ENCODE peak calls at places on chromosomes 6 and 20, in six cellular contexts. R, B, T, W, N and F are unnamed samples.

GRCh38 chr6:3797231-3798200 is 46.0 kb upstream of the PXDC1 start:
- DNase-seq in W (no peak), N (no peak), T (no peak), B (peak), R (no peak), F (no peak)

GRCh38 chr6:56840467-56841371 is 114.2 kb upstream of the BEND6 start:
- DNase-seq in W (no peak), T (no peak), B (no peak), R (no peak), N (peak), F (no peak)

GRCh38 chr6:36029464-36029863 is 1.9 kb downstream of the MAPK14 start:
- DNase-seq in B (no peak), N (no peak), R (no peak), W (no peak), T (no peak), F (no peak)

GRCh38 chr6:168136001-168136400 is 57.0 kb upstream of the FRMD1 start:
- DNase-seq in N (no peak), T (no peak), W (no peak), R (peak), B (no peak), F (peak)

GRCh38 chr6:89082439-89082838 is 1.9 kb downstream of the PNRC1 start:
- DNase-seq in T (no peak), N (no peak), R (no peak), W (no peak), B (no peak), F (peak)

GRCh38 chr20:35953411-35954199 is 697 bp downstream of the SCAND1 start:
- DNase-seq in R (peak), T (no peak), B (peak), N (peak), W (peak), F (no peak)

GRCh38 chr6:106525111-106525884 is 104.0 kb downstream of the RTN4IP1 start:
- DNase-seq in R (no peak), T (no peak), W (no peak), B (no peak), N (no peak), F (no peak)

GRCh38 chr6:95431637-95432228 is 145.6 kb upstream of the MANEA start:
- DNase-seq in T (peak), W (peak), N (peak), B (peak), R (no peak), F (no peak)

GRCh38 chr6:22754111-22754510 is 184.7 kb downstream of the HDGFL1 start:
- DNase-seq in R (no peak), W (no peak), B (no peak), N (no peak), T (no peak), F (no peak)

GRCh38 chr20:61719691-61720347 is 345.9 kb downstream of the TAF4 start:
- DNase-seq in W (no peak), R (no peak), B (no peak), T (peak), N (no peak), F (no peak)

GRCh38 chr20:46348972-46349741 is 40.9 kb upstream of the CDH22 start:
- DNase-seq in R (no peak), N (peak), W (peak), B (peak), T (peak), F (no peak)

GRCh38 chr20:12241065-12241464 is 323.4 kb downstream of the BTBD3 start:
- DNase-seq in T (no peak), N (no peak), W (no peak), B (no peak), R (no peak), F (no peak)

GRCh38 chr6:139474145-139475108 is 100.0 kb upstream of the CITED2 start:
- DNase-seq in B (no peak), N (no peak), T (no peak), R (peak), W (peak), F (no peak)

GRCh38 chr6:137867685-137868509 is 838 bp downstream of the TNFAIP3 start:
- DNase-seq in B (no peak), W (peak), R (peak), N (no peak), T (peak), F (no peak)

GRCh38 chr20:23094927-23095326 is 8.8 kb upstream of the CD93 start:
- DNase-seq in R (no peak), N (no peak), W (no peak), T (no peak), B (no peak), F (no peak)

GRCh38 chr20:55555075-55555650 is 450.2 kb downstream of the CBLN4 start:
- DNase-seq in W (no peak), T (peak), R (no peak), B (no peak), N (no peak), F (no peak)

GRCh38 chr6:160750276-160750689 is 48.2 kb downstream of the PLG start:
- DNase-seq in N (no peak), T (no peak), R (no peak), W (no peak), B (no peak), F (no peak)

GRCh38 chr20:11012975-11013374 is 339.2 kb upstream of the JAG1 start:
- DNase-seq in N (no peak), R (no peak), T (no peak), B (no peak), W (no peak), F (no peak)
- TF ChIP-seq EP300 in N (no peak), R (no peak), T (peak), B (no peak), W (peak), F (no peak)

GRCh38 chr6:45607818-45608217 is 230.1 kb upstream of the SUPT3H start:
- DNase-seq in T (no peak), W (peak), B (no peak), R (no peak), N (no peak), F (peak)

GRCh38 chr6:45610374-45610773 is 232.6 kb upstream of the SUPT3H start:
- DNase-seq in W (no peak), T (no peak), N (no peak), R (no peak), B (no peak), F (peak)

GRCh38 chr6:45610832-45611231 is 233.1 kb upstream of the SUPT3H start:
- DNase-seq in B (no peak), W (no peak), R (no peak), N (no peak), T (no peak), F (no peak)

GRCh38 chr6:45608252-45608911 is 230.6 kb upstream of the SUPT3H start:
- DNase-seq in W (no peak), R (no peak), T (no peak), N (no peak), B (no peak), F (peak)

GRCh38 chr6:45609141-45609638 is 231.5 kb upstream of the SUPT3H start:
- DNase-seq in N (no peak), B (no peak), W (no peak), T (no peak), R (no peak), F (peak)
- TF ChIP-seq CTCF in N (no peak), B (no peak), W (no peak), T (no peak), R (no peak), F (no peak)

GRCh38 chr6:109381007-109381746 is 1.1 kb downstream of the CD164 start:
- DNase-seq in R (no peak), B (no peak), T (no peak), N (peak), W (no peak), F (no peak)

GRCh38 chr6:109379706-109380105 is 2.6 kb downstream of the CD164 start:
- DNase-seq in N (no peak), R (no peak), B (no peak), T (no peak), W (no peak), F (no peak)

GRCh38 chr6:109382576-109383437 is 540 bp upstream of the CD164 start:
- DNase-seq in B (peak), N (peak), R (peak), T (peak), W (peak), F (peak)

GRCh38 chr6:109383438-109383940 is 1.2 kb upstream of the CD164 start:
- DNase-seq in N (no peak), B (no peak), W (no peak), R (no peak), T (no peak), F (no peak)

DNA sequence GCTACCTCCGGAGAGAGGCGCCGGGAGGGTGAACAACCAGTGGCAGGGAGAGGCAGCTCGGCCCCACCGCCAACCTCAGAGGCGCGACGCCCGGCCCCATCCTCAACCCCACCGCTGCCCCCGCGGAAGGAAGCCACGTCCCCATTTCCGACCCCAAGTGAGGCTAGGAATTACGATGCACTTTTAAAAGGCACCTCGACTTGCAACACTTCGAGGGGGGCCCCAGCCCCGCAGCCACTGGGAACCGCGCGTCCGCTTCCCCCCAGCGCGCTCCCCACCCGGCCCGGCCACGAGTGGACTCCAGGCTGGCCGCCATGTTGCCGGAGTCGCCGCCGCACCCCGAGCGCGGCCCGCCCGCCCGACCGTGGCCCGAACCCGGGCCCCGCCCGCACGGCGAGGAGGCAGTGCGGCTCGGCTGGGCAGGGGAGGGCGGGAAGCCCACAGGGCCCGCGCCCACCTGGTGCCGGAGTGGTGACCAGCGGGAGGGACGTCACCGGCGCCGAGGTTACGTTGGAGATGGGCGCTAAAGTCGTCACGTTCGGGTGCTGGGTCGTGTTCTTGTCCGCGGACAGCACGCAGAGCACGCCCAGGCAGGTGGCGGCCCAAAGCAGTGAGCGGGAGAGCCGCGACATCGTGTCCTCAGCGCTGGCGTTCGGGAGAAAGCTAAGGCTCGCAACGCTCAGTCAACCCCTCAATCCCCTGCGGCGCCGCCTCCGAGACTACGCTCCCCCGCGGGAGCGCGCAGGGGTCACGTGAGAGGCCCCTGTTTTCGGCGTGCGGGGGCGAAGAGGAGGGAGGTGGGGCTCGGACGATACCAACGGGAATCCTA is at the start of gene CD164:
- DNase-seq in W (peak), R (peak), N (peak), T (peak), B (peak), F (peak)
- TF ChIP-seq EP300 in W (no peak), R (no peak), N (no peak), T (peak), B (no peak), F (no peak)

GRCh38 chr6:101226677-101227135 is 166.8 kb upstream of the GRIK2 start:
- DNase-seq in W (no peak), T (no peak), B (peak), R (no peak), N (no peak), F (no peak)

GRCh38 chr6:101224751-101225150 is 168.8 kb upstream of the GRIK2 start:
- DNase-seq in N (no peak), B (no peak), T (no peak), W (no peak), R (no peak), F (no peak)
- TF ChIP-seq CTCF in N (no peak), B (no peak), T (no peak), W (no peak), R (no peak), F (no peak)

DNA sequence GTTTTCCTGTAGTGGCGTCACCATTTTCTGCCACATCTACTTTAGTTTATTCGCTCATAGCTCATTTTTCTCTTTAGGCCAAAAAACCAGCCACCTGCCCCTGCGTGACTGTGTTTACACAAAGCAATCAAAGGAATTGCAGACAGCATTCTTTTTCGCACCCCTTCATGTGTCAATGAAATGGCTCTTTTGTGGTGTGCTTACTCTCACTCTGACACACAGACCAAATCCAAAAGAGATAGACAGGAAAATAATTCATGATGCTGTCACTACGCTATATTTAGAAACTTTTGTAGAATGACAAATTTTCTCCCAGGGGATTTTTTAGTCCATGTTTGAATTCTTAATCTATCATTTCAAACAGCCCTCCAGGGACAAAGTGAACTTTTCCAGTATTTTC is 37.8 kb upstream of the KHDRBS2 start:
- DNase-seq in T (no peak), W (no peak), N (no peak), R (no peak), B (no peak), F (no peak)
- TF ChIP-seq EP300 in T (no peak), W (no peak), N (no peak), R (no peak), B (no peak), F (no peak)

DNA sequence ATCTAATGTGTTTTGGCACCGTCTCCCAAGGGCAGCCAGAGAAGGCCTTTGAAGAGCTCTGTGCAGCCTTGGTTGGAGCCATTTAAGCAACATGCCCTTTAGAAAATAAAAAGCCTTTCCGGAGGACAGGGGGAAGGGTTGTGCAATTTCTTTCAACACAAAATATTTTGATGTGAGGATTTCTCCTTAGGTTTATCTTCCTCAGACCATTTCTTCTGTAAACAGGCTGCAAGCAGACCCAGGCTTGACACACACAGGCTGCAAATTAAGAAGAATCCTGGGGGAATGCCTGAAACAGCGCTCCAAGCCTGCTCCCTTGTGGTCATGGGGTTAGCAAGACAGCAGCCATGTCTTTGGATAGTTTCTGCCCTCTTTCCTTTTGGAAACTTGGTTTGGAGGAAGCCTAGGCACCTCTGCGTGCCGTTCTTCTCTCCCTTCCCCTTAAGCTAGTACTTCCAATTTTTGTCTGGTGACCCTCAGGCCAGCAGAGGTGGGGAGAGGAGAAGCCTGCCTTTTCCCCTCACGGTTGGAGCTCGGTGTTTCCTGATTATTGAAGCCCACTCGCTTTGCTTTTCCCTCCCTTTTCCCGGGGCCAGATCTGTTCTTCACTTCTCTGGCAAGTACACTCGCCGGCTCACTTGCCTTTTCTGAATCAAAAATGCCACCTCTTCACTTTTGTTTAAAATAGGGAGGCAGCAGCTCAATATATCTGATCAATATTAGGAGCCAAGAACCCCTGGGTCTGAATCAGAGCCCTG is 39.6 kb upstream of the NOX3 start:
- DNase-seq in R (peak), B (no peak), N (peak), T (peak), W (peak), F (no peak)
- TF ChIP-seq CTCF in R (no peak), B (no peak), N (peak), T (no peak), W (peak), F (peak)

GRCh38 chr20:60465439-60465838 is 507.2 kb downstream of the CDH26 start:
- DNase-seq in W (no peak), N (no peak), T (no peak), R (no peak), B (no peak), F (peak)

GRCh38 chr20:60467771-60468170 is 509.5 kb downstream of the CDH26 start:
- DNase-seq in W (no peak), B (no peak), R (no peak), N (no peak), T (no peak), F (no peak)

GRCh38 chr20:60467078-60467477 is 508.9 kb downstream of the CDH26 start:
- DNase-seq in W (no peak), B (no peak), T (no peak), N (no peak), R (no peak), F (no peak)

GRCh38 chr20:60465993-60466682 is 507.9 kb downstream of the CDH26 start:
- DNase-seq in B (no peak), N (no peak), R (no peak), T (no peak), W (no peak), F (peak)

GRCh38 chr20:60466683-60467022 is 508.4 kb downstream of the CDH26 start:
- DNase-seq in W (no peak), B (no peak), T (no peak), R (no peak), N (no peak), F (no peak)
- TF ChIP-seq EP300 in W (no peak), B (no peak), T (no peak), R (no peak), N (no peak), F (no peak)